ENCODE peak calls at places on chromosomes 4 and X, in ten cellular contexts. One of them, this sample, is unnamed.

GRCh38 chr4:98260047-98260578 is 1.1 kb upstream of the RAP1GDS1 start:
- DNase-seq in heart left ventricle: no peak
- DNase-seq in AG04450: no peak
- DNase-seq in cardiac muscle cell: peak; percentile 67
- DNase-seq in body of pancreas: peak; percentile 64
- DNase-seq in left lung: peak; percentile 61
- DNase-seq in PC-9: peak; percentile 31
- DNase-seq in fibroblast of lung: no peak
- DNase-seq in pancreas: peak; percentile 71
- DNase-seq in HCT116: peak; percentile 7
- DNase-seq in this sample: no peak

GRCh38 chr4:78870056-78870455 is 69.2 kb downstream of the PAQR3 start:
- DNase-seq in heart left ventricle: no peak
- DNase-seq in AG04450: no peak
- DNase-seq in cardiac muscle cell: no peak
- DNase-seq in body of pancreas: no peak
- DNase-seq in left lung: no peak
- DNase-seq in PC-9: no peak
- DNase-seq in fibroblast of lung: no peak
- DNase-seq in pancreas: no peak
- DNase-seq in HCT116: no peak
- DNase-seq in this sample: no peak

GRCh38 chr4:86600007-86600653 is 6.0 kb downstream of the PTPN13 start:
- DNase-seq in heart left ventricle: no peak
- DNase-seq in AG04450: no peak
- DNase-seq in cardiac muscle cell: no peak
- DNase-seq in body of pancreas: no peak
- DNase-seq in left lung: no peak
- DNase-seq in PC-9: no peak
- DNase-seq in fibroblast of lung: no peak
- DNase-seq in pancreas: no peak
- DNase-seq in HCT116: no peak
- DNase-seq in this sample: no peak

GRCh38 chrX:10015711-10016515 is 48.8 kb downstream of the CLDN34 start:
- DNase-seq in heart left ventricle: peak; percentile 69
- DNase-seq in AG04450: no peak
- DNase-seq in cardiac muscle cell: peak; percentile 67
- DNase-seq in body of pancreas: peak; percentile 47
- DNase-seq in left lung: no peak
- DNase-seq in PC-9: peak; percentile 25
- DNase-seq in fibroblast of lung: peak; percentile 44
- DNase-seq in pancreas: peak; percentile 49
- DNase-seq in HCT116: no peak
- DNase-seq in this sample: no peak

GRCh38 chr4:62490635-62491034 is 1290.5 kb downstream of the ADGRL3 start:
- DNase-seq in heart left ventricle: no peak
- DNase-seq in AG04450: no peak
- DNase-seq in cardiac muscle cell: no peak
- DNase-seq in body of pancreas: no peak
- DNase-seq in left lung: no peak
- DNase-seq in PC-9: no peak
- DNase-seq in fibroblast of lung: no peak
- DNase-seq in pancreas: no peak
- DNase-seq in HCT116: no peak
- DNase-seq in this sample: peak; percentile 37

GRCh38 chr4:110025057-110025456 is 112.4 kb downstream of the EGF start:
- DNase-seq in heart left ventricle: no peak
- DNase-seq in AG04450: no peak
- DNase-seq in cardiac muscle cell: no peak
- DNase-seq in body of pancreas: no peak
- DNase-seq in left lung: no peak
- DNase-seq in PC-9: no peak
- DNase-seq in fibroblast of lung: peak; percentile 15
- DNase-seq in pancreas: no peak
- DNase-seq in HCT116: no peak
- DNase-seq in this sample: no peak

GRCh38 chr4:109302366-109303140 is at the start of gene COL25A1:
- DNase-seq in heart left ventricle: peak; percentile 66
- DNase-seq in AG04450: no peak
- DNase-seq in cardiac muscle cell: peak; percentile 97
- DNase-seq in body of pancreas: peak; percentile 28
- DNase-seq in left lung: peak; percentile 39
- DNase-seq in PC-9: no peak
- DNase-seq in fibroblast of lung: peak; percentile 66
- DNase-seq in pancreas: peak; percentile 44
- DNase-seq in HCT116: no peak
- DNase-seq in this sample: peak; percentile 52

GRCh38 chrX:633655-634305 is 3.2 kb downstream of the SHOX start:
- DNase-seq in heart left ventricle: no peak
- DNase-seq in AG04450: no peak
- DNase-seq in cardiac muscle cell: no peak
- DNase-seq in body of pancreas: no peak
- DNase-seq in left lung: no peak
- DNase-seq in PC-9: no peak
- DNase-seq in fibroblast of lung: no peak
- DNase-seq in pancreas: no peak
- DNase-seq in HCT116: no peak
- DNase-seq in this sample: no peak

GRCh38 chrX:100673397-100673953 is 29.5 kb downstream of the SRPX2 start:
- DNase-seq in heart left ventricle: no peak
- DNase-seq in AG04450: peak; percentile 54
- DNase-seq in cardiac muscle cell: no peak
- DNase-seq in body of pancreas: no peak
- DNase-seq in left lung: no peak
- DNase-seq in PC-9: no peak
- DNase-seq in fibroblast of lung: peak; percentile 80
- DNase-seq in pancreas: no peak
- DNase-seq in HCT116: no peak
- DNase-seq in this sample: no peak

GRCh38 chr4:174702974-174703478 is 126.0 kb downstream of the GLRA3 start:
- DNase-seq in heart left ventricle: no peak
- DNase-seq in AG04450: no peak
- DNase-seq in cardiac muscle cell: no peak
- DNase-seq in body of pancreas: no peak
- DNase-seq in left lung: no peak
- DNase-seq in PC-9: no peak
- DNase-seq in fibroblast of lung: peak; percentile 63
- DNase-seq in pancreas: no peak
- DNase-seq in HCT116: no peak
- DNase-seq in this sample: no peak

GRCh38 chr4:60201052-60201673 is 999.0 kb upstream of the ADGRL3 start:
- DNase-seq in heart left ventricle: no peak
- DNase-seq in AG04450: peak; percentile 2
- DNase-seq in cardiac muscle cell: peak; percentile 80
- DNase-seq in body of pancreas: peak; percentile 47
- DNase-seq in left lung: no peak
- DNase-seq in PC-9: peak; percentile 19
- DNase-seq in fibroblast of lung: peak; percentile 25
- DNase-seq in pancreas: peak; percentile 41
- DNase-seq in HCT116: peak; percentile 12
- DNase-seq in this sample: peak; percentile 7

DNA sequence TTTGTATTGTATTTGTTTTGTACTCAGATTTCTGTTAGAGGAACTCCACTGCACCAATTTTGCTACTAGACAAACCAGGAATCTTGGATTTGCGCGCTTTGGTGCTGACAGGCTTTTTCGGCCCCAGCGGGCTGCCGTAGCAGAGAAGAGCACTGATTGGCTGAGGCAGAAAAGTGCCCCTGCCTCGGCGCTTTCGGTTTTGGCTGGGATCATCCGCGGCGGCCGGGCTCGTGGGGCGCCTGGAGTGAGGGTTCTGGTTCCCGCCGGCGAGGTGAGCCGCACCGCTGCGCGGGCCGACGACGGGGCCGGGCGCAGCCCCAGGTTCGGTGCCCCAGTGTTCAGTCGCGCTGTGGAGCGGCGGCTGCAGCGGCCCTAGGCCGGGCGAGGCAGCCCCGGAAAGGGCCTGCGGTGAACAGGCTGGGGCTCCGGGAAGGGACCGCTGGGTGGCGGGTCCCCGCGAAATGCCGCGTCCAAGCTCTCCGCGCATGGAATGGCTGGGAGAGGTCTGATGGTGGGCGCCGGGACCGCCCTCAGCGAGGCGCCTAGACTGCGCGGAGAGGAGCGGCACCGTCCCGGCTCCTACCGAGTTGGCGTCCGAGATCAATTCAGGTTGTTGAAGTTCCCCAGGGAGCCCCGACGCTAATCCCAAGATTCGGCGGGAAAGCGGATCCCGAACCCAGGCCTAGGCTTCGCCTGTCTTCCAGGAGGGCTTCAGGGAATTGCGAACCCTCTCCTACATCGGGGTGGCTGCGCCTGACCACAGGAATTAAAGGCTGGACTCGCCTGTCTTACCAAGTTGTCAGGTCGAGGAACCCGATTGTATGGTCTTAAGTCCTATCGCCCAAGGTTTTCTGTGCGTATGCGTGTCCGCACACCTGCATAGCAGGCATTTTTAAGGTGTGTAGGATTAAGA is at the start of gene LSM6:
- DNase-seq in heart left ventricle: peak; percentile 92
- DNase-seq in AG04450: peak; percentile 64
- DNase-seq in cardiac muscle cell: peak; percentile 79
- DNase-seq in body of pancreas: peak; percentile 83
- DNase-seq in left lung: peak; percentile 91
- DNase-seq in PC-9: peak; percentile 73
- DNase-seq in fibroblast of lung: peak; percentile 87
- DNase-seq in pancreas: peak; percentile 78
- DNase-seq in HCT116: peak; percentile 67
- DNase-seq in this sample: peak; percentile 23
- TF ChIP-seq CTCF in heart left ventricle: no peak
- TF ChIP-seq CTCF in AG04450: peak; percentile 6
- TF ChIP-seq CTCF in cardiac muscle cell: peak; percentile 2
- TF ChIP-seq CTCF in body of pancreas: peak; percentile 25
- TF ChIP-seq CTCF in left lung: peak; percentile 23
- TF ChIP-seq CTCF in PC-9: no peak
- TF ChIP-seq CTCF in fibroblast of lung: no peak
- TF ChIP-seq CTCF in pancreas: no peak
- TF ChIP-seq CTCF in HCT116: no peak
- TF ChIP-seq CTCF in this sample: no peak

GRCh38 chrX:154761977-154762528 is 611 bp upstream of the DKC1 start:
- DNase-seq in heart left ventricle: no peak
- DNase-seq in AG04450: no peak
- DNase-seq in cardiac muscle cell: no peak
- DNase-seq in body of pancreas: peak; percentile 25
- DNase-seq in left lung: no peak
- DNase-seq in PC-9: peak; percentile 20
- DNase-seq in fibroblast of lung: no peak
- DNase-seq in pancreas: no peak
- DNase-seq in HCT116: no peak
- DNase-seq in this sample: no peak

GRCh38 chrX:154762529-154763296 is at the start of gene DKC1:
- DNase-seq in heart left ventricle: peak; percentile 94
- DNase-seq in AG04450: peak; percentile 89
- DNase-seq in cardiac muscle cell: peak; percentile 96
- DNase-seq in body of pancreas: peak; percentile 98
- DNase-seq in left lung: peak; percentile 97
- DNase-seq in PC-9: peak; percentile 99
- DNase-seq in fibroblast of lung: peak; percentile 90
- DNase-seq in pancreas: peak; percentile 98
- DNase-seq in HCT116: peak; percentile 87
- DNase-seq in this sample: peak; percentile 73

DNA sequence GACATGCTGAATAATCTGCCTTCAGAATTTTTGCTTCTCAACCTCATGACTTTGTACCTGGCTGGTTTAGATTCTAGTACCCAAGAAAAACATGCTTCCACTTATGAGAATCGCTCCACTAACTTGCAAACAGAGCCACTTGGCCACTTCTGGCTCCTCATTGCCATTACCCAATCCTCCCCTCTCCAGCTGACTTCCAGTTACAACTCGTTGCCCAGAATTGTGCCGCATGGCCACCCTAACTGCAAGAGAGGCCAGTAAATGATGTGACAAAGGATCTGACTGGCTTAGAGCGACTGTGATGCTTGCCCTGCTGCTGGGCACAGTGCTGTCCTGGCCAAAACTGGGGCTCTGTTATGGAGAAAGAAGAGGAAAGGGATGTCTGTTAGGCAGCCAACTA is 4.0 kb upstream of the DKC1 start:
- DNase-seq in heart left ventricle: no peak
- DNase-seq in AG04450: no peak
- DNase-seq in cardiac muscle cell: no peak
- DNase-seq in body of pancreas: no peak
- DNase-seq in left lung: no peak
- DNase-seq in PC-9: no peak
- DNase-seq in fibroblast of lung: no peak
- DNase-seq in pancreas: no peak
- DNase-seq in HCT116: no peak
- DNase-seq in this sample: no peak
- H3K27me3 ChIP-seq in heart left ventricle: no peaks in the 10 kb centered on the region
- H3K27me3 ChIP-seq in AG04450: no peaks in the 10 kb centered on the region
- H3K27me3 ChIP-seq in cardiac muscle cell: peaks cover under 1% of the 10 kb centered on the region
- H3K27me3 ChIP-seq in body of pancreas: no peaks in the 10 kb centered on the region
- H3K27me3 ChIP-seq in left lung: no peaks in the 10 kb centered on the region
- H3K27me3 ChIP-seq in PC-9: no peaks in the 10 kb centered on the region
- H3K27me3 ChIP-seq in fibroblast of lung: no peaks in the 10 kb centered on the region
- H3K27me3 ChIP-seq in pancreas: no peaks in the 10 kb centered on the region
- H3K27me3 ChIP-seq in HCT116: no peaks in the 10 kb centered on the region
- H3K27me3 ChIP-seq in this sample: no peaks in the 10 kb centered on the region

DNA sequence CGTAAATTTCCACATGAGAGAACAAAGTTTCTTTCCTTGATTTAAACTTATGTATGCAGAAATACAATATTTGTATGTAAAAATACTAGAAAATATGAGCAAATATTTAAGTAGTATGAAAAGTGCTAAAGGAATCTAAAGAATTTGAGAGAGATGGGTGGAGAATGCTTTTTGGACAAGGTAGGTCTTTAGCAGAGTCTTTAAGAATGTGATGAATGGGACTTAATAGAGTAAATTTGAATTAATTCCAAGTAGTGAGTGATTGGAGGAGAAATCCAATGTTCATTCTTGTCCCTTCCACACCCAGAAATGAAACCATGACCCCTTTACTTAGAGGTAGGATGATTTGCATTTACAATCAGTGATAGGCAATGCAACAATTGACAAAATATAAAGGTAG is 570.9 kb upstream of the ZFP42 start:
- DNase-seq in heart left ventricle: no peak
- DNase-seq in AG04450: no peak
- DNase-seq in cardiac muscle cell: no peak
- DNase-seq in body of pancreas: no peak
- DNase-seq in left lung: no peak
- DNase-seq in PC-9: no peak
- DNase-seq in fibroblast of lung: no peak
- DNase-seq in pancreas: no peak
- DNase-seq in HCT116: no peak
- DNase-seq in this sample: no peak
- H3K4me3 ChIP-seq in heart left ventricle: no peak overlapping the region
- H3K4me3 ChIP-seq in AG04450: no peak overlapping the region
- H3K4me3 ChIP-seq in cardiac muscle cell: no peak overlapping the region
- H3K4me3 ChIP-seq in body of pancreas: no peak overlapping the region
- H3K4me3 ChIP-seq in left lung: no peak overlapping the region
- H3K4me3 ChIP-seq in PC-9: no peak overlapping the region
- H3K4me3 ChIP-seq in fibroblast of lung: no peak overlapping the region
- H3K4me3 ChIP-seq in pancreas: no peak overlapping the region
- H3K4me3 ChIP-seq in HCT116: no peak overlapping the region
- H3K4me3 ChIP-seq in this sample: no peak overlapping the region

DNA sequence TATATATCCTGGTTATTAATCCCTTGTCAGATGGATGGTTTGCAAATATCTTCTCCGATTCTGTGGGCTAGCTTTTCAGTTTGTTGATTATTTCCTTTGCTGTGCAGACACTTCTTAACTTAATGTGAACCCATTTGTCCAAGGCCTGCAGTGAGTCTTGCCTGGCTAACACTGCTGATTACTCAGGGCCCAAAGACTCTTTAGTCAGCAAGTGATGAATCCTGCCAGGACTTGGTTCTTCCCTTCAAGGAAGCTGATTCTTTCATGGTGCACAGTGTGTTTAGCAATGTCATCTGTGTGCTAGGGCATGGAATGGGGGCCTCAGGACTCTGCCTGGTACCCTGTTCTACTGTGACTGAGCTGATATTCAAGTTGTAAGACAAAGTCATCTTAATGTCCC is 81.8 kb upstream of the TEX13A start:
- DNase-seq in heart left ventricle: no peak
- DNase-seq in AG04450: no peak
- DNase-seq in cardiac muscle cell: no peak
- DNase-seq in body of pancreas: no peak
- DNase-seq in left lung: no peak
- DNase-seq in PC-9: no peak
- DNase-seq in fibroblast of lung: no peak
- DNase-seq in pancreas: no peak
- DNase-seq in HCT116: no peak
- DNase-seq in this sample: no peak
- TF ChIP-seq CTCF in heart left ventricle: no peak
- TF ChIP-seq CTCF in AG04450: no peak
- TF ChIP-seq CTCF in cardiac muscle cell: no peak
- TF ChIP-seq CTCF in body of pancreas: no peak
- TF ChIP-seq CTCF in left lung: no peak
- TF ChIP-seq CTCF in PC-9: no peak
- TF ChIP-seq CTCF in fibroblast of lung: no peak
- TF ChIP-seq CTCF in pancreas: no peak
- TF ChIP-seq CTCF in HCT116: no peak
- TF ChIP-seq CTCF in this sample: no peak

This sample was measured in kidney epithelial cell.